ENCODE peak calls at places on chromosome 15, in six cellular contexts. K is adrenal gland, W is NT2/D1, T is Peyer's patch, Y is heart left ventricle, Z is endothelial cell of umbilical vein. Q is an unnamed sample.

GRCh38 chr15:100350434-100351226 is 8.9 kb upstream of the ADAMTS17 start:
- DNase-seq in W (no peak), T (no peak), K (no peak), Y (no peak), Z (no peak), Q (no peak)

GRCh38 chr15:38684461-38685000 is 119.9 kb upstream of the RASGRP1 start:
- DNase-seq in K (no peak), W (no peak), Y (no peak), Z (no peak), T (no peak), Q (no peak)

GRCh38 chr15:99630607-99631131 is 64.9 kb downstream of the MEF2A start:
- DNase-seq in W (no peak), K (no peak), T (no peak), Y (no peak), Z (no peak), Q (no peak)

GRCh38 chr15:75723847-75724660 is 11.4 kb upstream of the CSPG4 start:
- DNase-seq in K (peak; percentile 75), T (peak; percentile 47), W (no peak), Y (peak; percentile 91), Z (peak; percentile 84), Q (no peak)

GRCh38 chr15:70092462-70092850 is 5.3 kb downstream of the TLE3 start:
- DNase-seq in W (no peak), K (no peak), Y (no peak), T (no peak), Z (no peak), Q (no peak)

GRCh38 chr15:71295242-71296031 is 180.2 kb downstream of the THSD4 start:
- DNase-seq in Y (peak; percentile 15), W (no peak), K (no peak), Z (peak; percentile 99), T (no peak), Q (no peak)

GRCh38 chr15:40081691-40082194 is 26.9 kb downstream of the BMF start:
- DNase-seq in K (peak; percentile 65), Z (peak; percentile 92), W (peak; percentile 71), T (no peak), Y (peak; percentile 86), Q (no peak)

GRCh38 chr15:37585966-37586656 is 348.3 kb upstream of the TMCO5A start:
- DNase-seq in W (no peak), Z (no peak), K (no peak), T (no peak), Y (no peak), Q (no peak)

GRCh38 chr15:76973362-76973743 is 21.6 kb upstream of the PSTPIP1 start:
- DNase-seq in Y (peak; percentile 50), Z (peak; percentile 56), T (peak; percentile 52), W (peak; percentile 86), K (no peak), Q (peak; percentile 53)

GRCh38 chr15:62533687-62534086 is 368.6 kb upstream of the C2CD4B start:
- DNase-seq in T (no peak), Y (no peak), Z (no peak), K (no peak), W (no peak), Q (no peak)

GRCh38 chr15:81023483-81024264 is 23.0 kb downstream of the TLNRD1 start:
- DNase-seq in Z (peak; percentile 91), K (peak; percentile 84), W (no peak), T (peak; percentile 24), Y (peak; percentile 71), Q (no peak)

GRCh38 chr15:49436786-49437185 is 13.7 kb downstream of the FGF7 start:
- DNase-seq in T (no peak), K (no peak), Z (no peak), W (no peak), Y (no peak), Q (no peak)

GRCh38 chr15:25863968-25864580 is 947 bp upstream of the ATP10A start:
- DNase-seq in T (no peak), Y (no peak), K (no peak), Z (no peak), W (no peak), Q (no peak)

GRCh38 chr15:83904107-83904720 is 250.3 kb downstream of the ADAMTSL3 start:
- DNase-seq in W (no peak), Y (peak; percentile 21), Z (no peak), K (no peak), T (no peak), Q (no peak)

GRCh38 chr15:49675051-49675450 is 54.2 kb downstream of the DTWD1 start:
- DNase-seq in T (no peak), Z (peak; percentile 5), Y (no peak), W (no peak), K (no peak), Q (no peak)

GRCh38 chr15:51156957-51157356 is 62.3 kb upstream of the TNFAIP8L3 start:
- DNase-seq in W (no peak), Z (no peak), Y (no peak), T (no peak), K (no peak), Q (no peak)

GRCh38 chr15:89364741-89365450 is 30.3 kb upstream of the POLG start:
- DNase-seq in W (no peak), T (no peak), Y (no peak), Z (no peak), K (no peak), Q (no peak)

GRCh38 chr15:31301687-31301990 is 25.0 kb upstream of the KLF13 start:
- DNase-seq in K (no peak), W (no peak), T (no peak), Z (no peak), Y (no peak), Q (no peak)

GRCh38 chr15:61524091-61524490 is 295.0 kb upstream of the RORA start:
- DNase-seq in Y (no peak), Z (peak; percentile 57), K (no peak), T (no peak), W (no peak), Q (no peak)

GRCh38 chr15:35481992-35482391 is 64.0 kb downstream of the DPH6 start:
- DNase-seq in T (no peak), W (no peak), Z (peak; percentile 67), Y (no peak), K (no peak), Q (no peak)

GRCh38 chr15:59434481-59434880 is 3.5 kb upstream of the FAM81A start:
- DNase-seq in Z (no peak), T (no peak), W (no peak), Y (no peak), K (no peak), Q (no peak)

GRCh38 chr15:80788536-80788935 is 9.4 kb downstream of the CEMIP start:
- DNase-seq in K (no peak), W (no peak), Y (no peak), Z (no peak), T (no peak), Q (no peak)

DNA sequence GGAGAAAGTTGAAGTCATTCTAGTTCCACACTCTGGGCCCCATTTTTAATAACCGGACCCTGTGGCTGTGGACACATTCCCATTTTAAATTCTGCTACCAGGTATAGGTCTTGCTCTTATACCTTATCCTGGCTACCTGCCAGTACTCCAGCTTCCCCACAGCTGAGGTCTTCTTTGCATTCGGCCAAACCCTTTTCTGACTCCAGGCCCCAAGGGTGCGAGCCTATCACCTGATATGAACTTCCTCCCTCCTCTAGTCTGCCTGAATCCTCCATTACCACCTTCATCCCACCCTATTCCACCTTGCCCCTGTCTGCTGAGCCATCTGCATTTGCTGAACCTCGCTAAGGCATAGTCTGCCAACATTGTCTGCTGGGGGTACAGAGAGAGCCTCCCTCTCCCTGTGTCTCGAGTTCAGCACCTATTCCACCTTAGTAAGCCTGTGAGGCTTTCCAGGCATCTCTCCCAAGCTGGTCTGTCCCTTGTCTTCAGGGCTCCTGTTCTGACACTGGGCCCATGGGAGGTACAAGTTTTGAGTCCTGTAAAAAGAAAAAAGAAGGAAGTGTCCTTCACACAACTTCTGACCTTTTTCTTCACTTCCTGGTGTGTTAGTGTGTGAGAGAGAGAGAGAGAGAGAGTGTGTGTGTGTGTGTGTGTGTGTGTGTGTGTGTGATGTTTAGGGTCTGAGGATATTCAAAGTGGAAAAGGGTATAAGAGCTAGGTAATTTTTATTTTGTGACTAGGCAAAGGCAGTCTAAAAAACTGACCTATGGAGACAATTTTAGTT is 27.0 kb downstream of the PDE8A start:
- DNase-seq in Y (no peak), T (no peak), W (no peak), Z (no peak), K (no peak), Q (no peak)
- H3K4me1 ChIP-seq in Y (peaks cover 29% of the 10 kb centered on the region), T (peaks cover 14% of the 10 kb centered on the region), W (peaks cover 3% of the 10 kb centered on the region), Z (peaks cover 12% of the 10 kb centered on the region), K (peaks cover 69% of the 10 kb centered on the region), Q (no peaks in the 10 kb centered on the region)

GRCh38 chr15:29024681-29025080 is 138.9 kb downstream of the APBA2 start:
- DNase-seq in Z (no peak), K (no peak), Y (no peak), T (no peak), W (no peak), Q (no peak)
- H3K4me1 ChIP-seq in Z (no peaks in the 10 kb centered on the region), K (no peaks in the 10 kb centered on the region), Y (no peaks in the 10 kb centered on the region), T (no peaks in the 10 kb centered on the region), W (no peaks in the 10 kb centered on the region), Q (no peaks in the 10 kb centered on the region)

DNA sequence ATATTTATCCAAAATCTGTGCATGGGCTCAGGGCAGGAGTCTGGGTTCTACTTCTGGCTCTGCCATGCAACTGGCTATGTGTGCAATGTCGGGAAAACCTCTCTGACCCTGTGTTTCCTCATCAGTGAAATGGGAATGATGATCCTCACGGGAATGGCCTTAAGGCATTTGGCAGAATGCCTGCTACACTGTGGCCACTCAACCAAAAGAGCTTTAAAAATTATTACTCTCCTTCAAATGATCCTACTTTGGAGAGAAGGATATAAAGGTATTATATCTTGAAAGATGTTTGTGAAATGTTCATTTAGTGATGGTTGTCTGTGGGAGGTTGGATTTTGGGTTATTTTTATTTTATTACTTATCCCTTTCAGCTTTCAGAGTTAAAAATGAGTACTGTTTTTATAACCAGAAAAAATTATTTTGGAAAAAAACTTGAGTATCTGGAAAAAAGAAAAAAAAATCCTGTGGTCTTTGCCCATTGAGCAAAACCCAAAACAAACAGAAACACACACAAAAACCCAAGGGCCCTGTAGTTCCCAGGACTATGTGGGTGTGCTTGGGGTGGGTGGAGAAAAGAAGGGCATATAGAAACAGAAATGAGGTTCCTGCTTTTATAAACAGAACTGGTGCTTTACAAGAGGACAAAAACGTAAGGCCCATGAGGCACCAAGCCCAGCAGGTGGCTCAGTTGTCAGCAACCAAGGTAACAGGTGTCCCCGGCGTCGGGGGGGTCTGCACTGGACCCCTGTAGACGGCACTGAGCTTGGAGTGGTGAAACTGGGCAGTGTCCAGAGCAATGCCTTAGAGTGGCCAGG is 22.0 kb downstream of the RGMA start:
- DNase-seq in T (no peak), W (no peak), Z (no peak), K (no peak), Y (no peak), Q (no peak)
- H3K4me1 ChIP-seq in T (no peaks in the 10 kb centered on the region), W (peaks cover 28% of the 10 kb centered on the region), Z (peaks cover 1% of the 10 kb centered on the region), K (no peaks in the 10 kb centered on the region), Y (peaks cover 7% of the 10 kb centered on the region), Q (no peaks in the 10 kb centered on the region)

GRCh38 chr15:55461447-55461846 is 46.6 kb downstream of the DNAAF4 start:
- DNase-seq in T (no peak), K (no peak), W (no peak), Z (no peak), Y (no peak), Q (no peak)
- H3K4me1 ChIP-seq in T (no peaks in the 10 kb centered on the region), K (no peaks in the 10 kb centered on the region), W (no peaks in the 10 kb centered on the region), Z (no peaks in the 10 kb centered on the region), Y (no peaks in the 10 kb centered on the region), Q (no peaks in the 10 kb centered on the region)

GRCh38 chr15:68586274-68586961 is 7.6 kb downstream of the CORO2B start:
- DNase-seq in K (no peak), Y (no peak), Z (peak; percentile 57), T (no peak), W (no peak), Q (no peak)
- H3K4me1 ChIP-seq in K (peaks cover 15% of the 10 kb centered on the region), Y (peaks cover 5% of the 10 kb centered on the region), Z (peaks cover 13% of the 10 kb centered on the region), T (no peaks in the 10 kb centered on the region), W (peaks cover 21% of the 10 kb centered on the region), Q (no peaks in the 10 kb centered on the region)

Q was measured in naive thymus-derived CD4-positive, alpha-beta T cell.